ENCODE peak calls at places on chromosome 21, in seven cellular contexts. C, I, G, W, B, X and D are unnamed samples.
A peak's percentile ranks its signal among the peaks of the same experiment; 100 is the strongest.

GRCh38 chr21:33643658-33644311 is 1.5 kb downstream of the ITSN1 start:
- DNase-seq in W (no peak), I (no peak), G (peak; percentile 33), B (no peak), X (no peak), C (peak; percentile 42), D (no peak)

GRCh38 chr21:41164981-41165650 is 2.8 kb upstream of the BACE2 start:
- DNase-seq in I (no peak), X (no peak), B (no peak), C (no peak), G (peak; percentile 18), W (no peak), D (no peak)

GRCh38 chr21:42316891-42317290 is 1.7 kb upstream of the TFF3 start:
- DNase-seq in X (no peak), G (no peak), I (no peak), B (no peak), W (no peak), C (no peak), D (no peak)

GRCh38 chr21:43976661-43977060 is 35.4 kb upstream of the TRAPPC10 start:
- DNase-seq in X (no peak), G (no peak), I (no peak), W (no peak), B (no peak), C (no peak), D (no peak)

GRCh38 chr21:42503711-42504110 is 7.7 kb upstream of the RSPH1 start:
- DNase-seq in B (no peak), G (no peak), W (no peak), X (no peak), C (no peak), I (no peak), D (peak; percentile 35)

GRCh38 chr21:26708223-26708800 is 135.2 kb upstream of the CYYR1 start:
- DNase-seq in B (no peak), I (no peak), X (no peak), C (no peak), W (no peak), G (no peak), D (no peak)

GRCh38 chr21:33299181-33299752 is 25.5 kb upstream of the IFNAR1 start:
- DNase-seq in G (no peak), C (no peak), X (no peak), I (no peak), B (no peak), W (peak; percentile 89), D (peak; percentile 56)

GRCh38 chr21:35696644-35697043 is 363.7 kb downstream of the SETD4 start:
- DNase-seq in C (peak; percentile 20), W (no peak), X (no peak), B (no peak), I (no peak), G (no peak), D (no peak)

GRCh38 chr21:32215306-32215685 is 63.6 kb downstream of the MIS18A start:
- DNase-seq in X (no peak), B (no peak), G (no peak), W (no peak), C (no peak), I (no peak), D (no peak)

GRCh38 chr21:36550761-36551160 is 70.8 kb upstream of the CLDN14 start:
- DNase-seq in W (no peak), G (no peak), X (no peak), C (no peak), I (no peak), B (no peak), D (no peak)

GRCh38 chr21:41241341-41241740 is 73.4 kb downstream of the BACE2 start:
- DNase-seq in X (no peak), B (no peak), I (no peak), G (no peak), C (no peak), W (no peak), D (no peak)

GRCh38 chr21:14762734-14763694 is 216.9 kb upstream of the SAMSN1 start:
- DNase-seq in I (no peak), C (peak; percentile 23), B (no peak), G (no peak), X (no peak), W (peak; percentile 88), D (peak; percentile 54)

GRCh38 chr21:34822957-34823356 is 154.2 kb downstream of the CLIC6 start:
- DNase-seq in W (no peak), G (no peak), I (no peak), B (no peak), C (peak; percentile 62), X (no peak), D (no peak)

GRCh38 chr21:33789697-33790096 is 125.9 kb downstream of the ATP5PO start:
- DNase-seq in C (peak; percentile 80), X (no peak), B (no peak), W (no peak), G (peak; percentile 51), I (no peak), D (no peak)

GRCh38 chr21:37673801-37674575 is 242.3 kb downstream of the KCNJ6 start:
- DNase-seq in I (no peak), C (no peak), W (no peak), X (no peak), B (no peak), G (no peak), D (no peak)

GRCh38 chr21:37266515-37267221 is 466 bp downstream of the VPS26C start:
- DNase-seq in B (no peak), W (peak; percentile 79), I (no peak), X (no peak), C (peak; percentile 51), G (peak; percentile 32), D (no peak)

GRCh38 chr21:35738342-35738961 is 321.9 kb downstream of the SETD4 start:
- DNase-seq in I (peak; percentile 28), C (peak; percentile 66), G (no peak), B (no peak), X (no peak), W (no peak), D (no peak)

DNA sequence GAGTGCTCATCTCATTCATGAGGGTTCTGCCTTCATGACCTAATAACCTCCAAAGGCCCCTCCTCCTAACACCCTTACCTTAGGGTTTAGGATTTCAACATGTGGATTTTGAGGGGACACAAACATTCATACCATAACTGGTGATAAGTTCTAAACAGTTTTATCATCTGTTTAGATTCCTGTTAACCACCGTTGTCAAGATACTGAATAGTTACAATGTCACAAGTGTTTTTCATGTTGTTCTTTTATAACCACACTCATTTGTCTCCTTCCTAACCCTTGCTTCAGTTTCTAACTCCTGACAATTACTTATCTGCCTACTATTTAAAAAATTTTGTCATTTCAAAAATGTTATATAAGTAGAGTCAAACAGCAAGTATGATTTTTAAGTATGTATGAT is 86.0 kb downstream of the NCAM2 start:
- DNase-seq in C (peak; percentile 80), X (no peak), W (no peak), B (no peak), I (no peak), G (peak; percentile 27), D (no peak)
- TF ChIP-seq CTCF in C (no peak), X (no peak), W (no peak), B (no peak), I (no peak), G (no peak), D (no peak)

DNA sequence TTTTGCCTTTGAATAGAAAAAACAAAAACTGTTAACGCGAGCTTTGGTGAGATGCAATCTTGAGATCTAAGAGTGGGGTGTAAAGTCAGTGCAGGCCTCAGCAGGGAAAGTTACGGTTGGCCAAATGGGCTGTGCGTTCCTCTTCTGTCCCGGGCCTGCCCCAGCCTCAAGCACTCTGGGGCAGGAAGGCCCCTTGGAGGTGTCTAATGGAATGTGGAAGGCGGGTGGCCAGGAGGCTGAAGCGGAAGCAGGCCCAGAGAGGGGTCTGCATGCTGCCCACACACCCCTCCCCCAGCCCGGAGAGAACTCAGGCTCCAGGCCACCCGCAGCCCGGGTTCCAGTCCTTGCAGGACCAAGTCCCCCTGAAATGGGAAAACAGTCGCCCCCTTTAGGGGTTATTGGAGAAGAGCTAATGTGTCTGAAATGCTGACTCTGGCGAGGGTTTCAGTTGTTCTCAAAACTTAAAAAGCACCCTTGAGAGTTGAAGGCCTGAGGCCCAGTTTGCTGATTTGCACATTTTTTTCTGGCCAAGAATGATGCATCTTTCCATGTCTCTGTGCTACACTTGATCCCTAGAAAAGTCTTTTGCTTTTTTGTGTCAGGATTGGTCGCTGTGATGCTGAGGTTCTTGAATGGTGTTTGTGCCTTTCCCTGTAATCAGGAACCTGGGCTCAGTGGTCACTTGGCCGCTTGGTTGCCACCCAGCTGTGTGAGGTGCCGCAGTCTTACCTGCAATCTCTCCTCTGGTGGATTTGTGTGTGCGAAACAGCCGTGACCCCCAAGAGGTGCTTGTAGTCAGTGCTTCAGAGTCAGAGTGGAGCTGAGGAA is 2.0 kb downstream of the COL18A1 start:
- DNase-seq in G (no peak), C (peak; percentile 38), X (no peak), W (peak; percentile 2), B (no peak), I (no peak), D (no peak)
- TF ChIP-seq CTCF in G (peak; percentile 6), C (peak; percentile 18), X (no peak), W (peak; percentile 30), B (no peak), I (peak; percentile 10), D (no peak)

GRCh38 chr21:17929514-17929913 is 110.4 kb upstream of the C21orf91 start:
- DNase-seq in I (no peak), W (no peak), C (no peak), X (no peak), G (no peak), B (no peak), D (no peak)

GRCh38 chr21:17925900-17926299 is 106.7 kb upstream of the C21orf91 start:
- DNase-seq in B (no peak), C (peak; percentile 68), I (no peak), X (no peak), W (peak; percentile 21), G (peak; percentile 48), D (no peak)

GRCh38 chr21:17925000-17925610 is 105.9 kb upstream of the C21orf91 start:
- DNase-seq in X (peak; percentile 6), G (peak; percentile 61), B (no peak), I (peak; percentile 41), C (peak; percentile 78), W (peak; percentile 76), D (peak; percentile 69)

GRCh38 chr21:17930102-17930501 is 110.9 kb upstream of the C21orf91 start:
- DNase-seq in I (no peak), B (no peak), C (no peak), X (no peak), G (no peak), W (no peak), D (no peak)

DNA sequence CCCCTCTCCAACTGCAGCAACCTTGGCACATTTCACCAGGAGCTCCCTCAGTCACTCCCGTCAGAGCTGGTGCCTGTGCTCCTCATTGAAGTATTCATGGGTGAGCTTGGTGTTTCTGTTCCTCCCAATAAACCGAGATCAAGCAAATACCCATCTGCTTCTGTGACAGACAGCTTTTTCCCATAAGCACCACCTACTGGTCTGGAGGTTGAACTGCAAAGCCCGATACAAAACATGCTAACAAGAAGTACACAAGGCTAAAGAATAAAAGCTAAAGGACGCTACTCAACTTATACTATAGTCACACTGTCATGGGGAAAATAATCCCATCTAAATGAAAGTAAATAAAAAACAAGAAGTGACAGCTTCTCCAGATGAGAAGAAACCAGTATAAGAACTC is 111.9 kb upstream of the C21orf91 start:
- DNase-seq in B (no peak), X (no peak), W (peak; percentile 72), C (peak; percentile 4), G (no peak), I (no peak), D (no peak)
- TF ChIP-seq CTCF in B (peak; percentile 28), X (peak; percentile 36), W (peak; percentile 91), C (peak; percentile 41), G (peak; percentile 13), I (no peak), D (peak; percentile 19)

GRCh38 chr21:38857152-38857825 is 51.6 kb downstream of the ETS2 start:
- DNase-seq in B (no peak), W (no peak), G (no peak), X (no peak), I (no peak), C (no peak), D (no peak)
- TF ChIP-seq CTCF in B (no peak), W (no peak), G (no peak), X (no peak), I (no peak), C (no peak), D (no peak)

GRCh38 chr21:30605968-30606367 is 5.1 kb downstream of the KRTAP22-1 start:
- DNase-seq in B (no peak), W (no peak), C (no peak), I (no peak), G (no peak), X (no peak), D (no peak)
- TF ChIP-seq CTCF in B (no peak), W (no peak), C (no peak), I (no peak), G (no peak), X (no peak), D (no peak)